ENCODE peak calls at places on chromosomes 7 and 10, in six cellular contexts. H, T, G, E, Q and C are unnamed samples.

GRCh38 chr7:142185069-142185468 is 72.8 kb downstream of the PRSS58 start:
- DNase-seq in G (no peak), T (no peak), H (no peak), E (no peak), Q (no peak), C (no peak)

GRCh38 chr10:95290801-95291633 is at the start of gene PDLIM1:
- DNase-seq in E (no peak), G (peak), Q (peak), T (peak), H (no peak), C (no peak)

GRCh38 chr7:148042935-148043334 is 547.6 kb upstream of the C7orf33 start:
- DNase-seq in Q (no peak), H (no peak), G (no peak), E (no peak), T (no peak), C (no peak)

GRCh38 chr7:141355057-141355456 is 196.2 kb upstream of the AGK start:
- DNase-seq in G (no peak), E (no peak), H (no peak), T (no peak), Q (no peak), C (peak)

GRCh38 chr10:113646337-113647201 is 17.3 kb downstream of the NRAP start:
- DNase-seq in Q (no peak), H (no peak), G (no peak), E (no peak), T (no peak), C (no peak)

GRCh38 chr7:158811461-158811860 is 17.8 kb downstream of the ESYT2 start:
- DNase-seq in T (no peak), G (no peak), H (peak), Q (peak), E (no peak), C (no peak)

GRCh38 chr10:12941966-12942365 is 59.5 kb downstream of the CCDC3 start:
- DNase-seq in T (no peak), G (no peak), H (no peak), Q (no peak), E (no peak), C (no peak)

GRCh38 chr7:99188221-99188620 is 19.7 kb downstream of the KPNA7 start:
- DNase-seq in Q (no peak), H (no peak), T (no peak), E (no peak), G (no peak), C (no peak)

GRCh38 chr7:131629203-131629871 is 72.9 kb upstream of the PODXL start:
- DNase-seq in Q (peak), E (no peak), G (no peak), H (no peak), T (peak), C (no peak)

GRCh38 chr10:100774223-100774622 is 28.8 kb downstream of the PAX2 start:
- DNase-seq in E (no peak), G (no peak), T (no peak), H (no peak), Q (no peak), C (no peak)

GRCh38 chr7:140559410-140559809 is 80.1 kb upstream of the MKRN1 start:
- DNase-seq in H (no peak), E (no peak), G (no peak), T (no peak), Q (no peak), C (no peak)

GRCh38 chr7:80231719-80232118 is 97.1 kb downstream of the GNAI1 start:
- DNase-seq in E (peak), G (no peak), H (no peak), Q (peak), T (no peak), C (no peak)

GRCh38 chr10:95506056-95506737 is 55.0 kb downstream of the SORBS1 start:
- DNase-seq in G (no peak), Q (no peak), T (no peak), H (peak), E (no peak), C (no peak)

GRCh38 chr10:83606275-83606674 is 533.0 kb upstream of the GHITM start:
- DNase-seq in H (no peak), G (no peak), E (no peak), Q (no peak), T (no peak), C (peak)

GRCh38 chr10:103572597-103573321 is 79.3 kb downstream of the NEURL1 start:
- DNase-seq in T (no peak), Q (peak), G (no peak), H (no peak), E (no peak), C (no peak)

GRCh38 chr7:28921822-28922221 is 36.3 kb downstream of the TRIL start:
- DNase-seq in E (no peak), Q (peak), H (peak), G (peak), T (no peak), C (no peak)

GRCh38 chr7:37285701-37286475 is 162.8 kb downstream of the ELMO1 start:
- DNase-seq in G (no peak), Q (no peak), E (no peak), H (no peak), T (no peak), C (no peak)

GRCh38 chr7:13839063-13839462 is 150.4 kb downstream of the ETV1 start:
- DNase-seq in H (no peak), T (no peak), E (no peak), Q (no peak), G (no peak), C (no peak)

GRCh38 chr7:98078197-98078870 is 28.3 kb upstream of the LMTK2 start:
- DNase-seq in E (no peak), G (no peak), H (no peak), Q (no peak), T (no peak), C (no peak)

GRCh38 chr10:71259815-71260501 is 47.6 kb downstream of the UNC5B start:
- DNase-seq in E (no peak), T (peak), Q (no peak), G (no peak), H (no peak), C (no peak)

GRCh38 chr10:66678521-66678920 is 247.3 kb upstream of the LRRTM3 start:
- DNase-seq in E (no peak), H (no peak), T (no peak), Q (peak), G (no peak), C (no peak)

GRCh38 chr7:14604606-14605005 is 297.9 kb downstream of the DGKB start:
- DNase-seq in H (no peak), Q (peak), G (no peak), T (no peak), E (no peak), C (no peak)

GRCh38 chr10:130485958-130486680 is 349.9 kb downstream of the GLRX3 start:
- DNase-seq in E (no peak), T (peak), Q (no peak), H (no peak), G (no peak), C (no peak)

GRCh38 chr10:129562487-129562886 is 95.4 kb downstream of the MGMT start:
- DNase-seq in E (no peak), G (no peak), Q (no peak), T (no peak), H (no peak), C (no peak)

GRCh38 chr7:137695494-137695893 is 151.3 kb downstream of the DGKI start:
- DNase-seq in G (no peak), Q (no peak), H (no peak), E (no peak), T (no peak), C (no peak)

GRCh38 chr7:7932553-7932952 is 36.0 kb upstream of the GLCCI1 start:
- DNase-seq in E (no peak), T (no peak), Q (no peak), G (no peak), H (no peak), C (no peak)

GRCh38 chr7:145557805-145558204 is 558.8 kb upstream of the CNTNAP2 start:
- DNase-seq in H (no peak), T (peak), E (no peak), G (no peak), Q (no peak), C (no peak)

GRCh38 chr10:72616716-72617115 is 9.2 kb downstream of the MICU1 start:
- DNase-seq in H (peak), T (no peak), Q (no peak), G (no peak), E (no peak), C (no peak)

GRCh38 chr10:128943111-128943510 is 523.9 kb upstream of the MGMT start:
- DNase-seq in E (no peak), T (no peak), H (no peak), G (no peak), Q (no peak), C (no peak)

GRCh38 chr7:47573758-47574472 is 8.0 kb downstream of the TNS3 start:
- DNase-seq in H (no peak), E (peak), T (no peak), G (no peak), Q (peak), C (no peak)

GRCh38 chr7:47576031-47576908 is 5.6 kb downstream of the TNS3 start:
- DNase-seq in G (no peak), H (peak), T (no peak), Q (peak), E (no peak), C (no peak)

GRCh38 chr7:47576909-47577255 is 5.0 kb downstream of the TNS3 start:
- DNase-seq in H (no peak), T (no peak), Q (no peak), E (no peak), G (no peak), C (no peak)

GRCh38 chr7:47572939-47573757 is 8.8 kb downstream of the TNS3 start:
- DNase-seq in T (no peak), Q (no peak), H (no peak), G (no peak), E (no peak), C (no peak)

GRCh38 chr7:47574473-47575328 is 7.2 kb downstream of the TNS3 start:
- DNase-seq in T (no peak), Q (peak), H (no peak), E (no peak), G (no peak), C (no peak)
- TF ChIP-seq CTCF in T (no peak), Q (no peak), H (no peak), E (no peak), G (no peak), C (no peak)

DNA sequence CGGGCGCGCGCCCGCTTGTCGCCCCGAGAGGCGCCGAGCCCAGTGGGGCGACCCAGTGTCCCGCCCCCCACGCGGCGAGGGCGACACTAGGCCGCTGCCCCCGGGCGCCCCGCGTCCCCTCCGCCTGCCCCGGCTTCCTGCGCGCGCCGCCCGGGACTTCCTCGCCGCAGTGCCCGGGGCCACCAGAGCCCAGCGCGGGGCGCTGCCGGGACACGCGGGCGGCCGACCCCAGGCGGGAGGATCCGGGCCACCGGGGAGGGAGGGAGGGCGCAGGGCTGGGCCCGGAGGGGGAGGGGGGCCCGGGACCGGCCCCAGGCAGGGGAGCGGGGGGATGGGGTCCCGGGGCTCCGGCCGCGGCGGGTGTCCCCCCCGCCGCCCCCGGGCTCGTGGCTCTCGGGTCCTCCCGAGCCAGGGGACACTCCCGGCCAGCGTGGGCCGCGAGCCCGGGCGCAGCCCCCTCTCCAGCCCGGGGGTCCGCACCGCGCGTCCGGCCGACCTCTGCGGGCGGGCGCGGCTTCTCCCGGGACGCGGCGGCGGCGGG is 435 bp upstream of the PWWP2B start:
- DNase-seq in T (peak), E (no peak), H (no peak), G (peak), Q (peak), C (no peak)
- TF ChIP-seq CTCF in T (no peak), E (peak), H (peak), G (peak), Q (peak), C (no peak)

GRCh38 chr7:964401-965231 is 10.1 kb upstream of the ADAP1 start:
- DNase-seq in T (peak), H (peak), Q (peak), G (no peak), E (no peak), C (no peak)
- TF ChIP-seq CTCF in T (no peak), H (no peak), Q (no peak), G (peak), E (no peak), C (no peak)

GRCh38 chr10:86206216-86206615 is 160.4 kb downstream of the GRID1 start:
- DNase-seq in H (no peak), T (no peak), Q (no peak), G (no peak), E (no peak), C (no peak)
- TF ChIP-seq CTCF in H (no peak), T (no peak), Q (no peak), G (no peak), E (no peak), C (no peak)

DNA sequence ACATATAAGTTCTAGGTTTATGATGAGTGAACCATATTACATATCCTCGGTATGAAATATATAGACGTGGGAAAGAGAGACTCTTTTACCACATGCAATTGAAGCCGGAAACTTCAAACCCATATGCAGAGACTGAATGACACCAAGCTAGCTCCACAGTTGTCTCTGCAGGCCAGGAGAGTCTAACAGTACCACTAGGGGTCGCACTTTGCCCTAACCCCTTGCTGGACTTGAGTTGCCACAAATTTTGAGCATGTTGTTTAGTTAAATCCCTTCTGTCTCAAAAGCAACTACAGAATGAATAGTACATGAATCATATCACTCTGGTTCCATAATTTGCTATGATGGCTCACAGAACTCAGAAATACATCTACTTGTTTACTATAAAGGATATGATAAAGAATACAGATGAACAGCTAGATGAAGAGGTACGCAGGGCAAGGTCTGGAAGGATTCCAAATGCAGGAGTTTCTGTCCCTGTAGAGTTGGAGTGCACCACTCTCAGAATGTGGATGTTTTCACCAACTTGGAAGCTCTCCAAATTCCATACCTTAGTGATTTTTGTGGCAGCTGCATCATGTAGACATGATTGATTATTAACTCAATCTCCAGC is 112.4 kb upstream of the YAE1 start:
- DNase-seq in G (peak), E (no peak), Q (peak), T (no peak), H (peak), C (peak)
- TF ChIP-seq CTCF in G (peak), E (peak), Q (peak), T (peak), H (peak), C (peak)

GRCh38 chr7:139452948-139453672 is 30.4 kb downstream of the KLRG2 start:
- DNase-seq in T (peak), E (no peak), H (no peak), Q (peak), G (no peak), C (no peak)
- TF ChIP-seq CTCF in T (no peak), E (peak), H (no peak), Q (peak), G (no peak), C (peak)

GRCh38 chr7:113404245-113404644 is 285.9 kb upstream of the SMIM30 start:
- DNase-seq in G (no peak), T (no peak), E (no peak), Q (no peak), H (no peak), C (no peak)
- TF ChIP-seq CTCF in G (peak), T (peak), E (no peak), Q (no peak), H (no peak), C (peak)